ENCODE peak calls at places on chromosome 19, in six cellular contexts. I, M, W, Z, V and X are unnamed samples.

GRCh38 chr19:46766569-46767317 is 20.5 kb upstream of the STRN4 start:
- DNase-seq in Z (peak), V (no peak), I (peak), W (no peak), M (peak), X (peak)

GRCh38 chr19:42129399-42130253 is 2.6 kb downstream of the POU2F2 start:
- DNase-seq in V (no peak), Z (no peak), W (no peak), I (no peak), M (peak), X (peak)

GRCh38 chr19:12828494-12828893 is 5.9 kb downstream of the RTBDN start:
- DNase-seq in V (no peak), Z (no peak), M (peak), I (peak), W (no peak), X (peak)

GRCh38 chr19:49020342-49020741 is 3.5 kb upstream of the LHB start:
- DNase-seq in M (peak), V (no peak), Z (no peak), W (no peak), I (no peak), X (no peak)

GRCh38 chr19:4229179-4229931 is at the start of gene EBI3:
- DNase-seq in V (no peak), W (peak), M (peak), Z (no peak), I (peak), X (peak)

GRCh38 chr19:40556953-40557530 is 19.6 kb upstream of the SHKBP1 start:
- DNase-seq in V (no peak), M (no peak), I (no peak), W (no peak), Z (no peak), X (no peak)

GRCh38 chr19:33279430-33280350 is 22.6 kb downstream of the CEBPA start:
- DNase-seq in W (no peak), M (no peak), V (no peak), I (no peak), Z (no peak), X (no peak)

GRCh38 chr19:41172297-41173164 is 20.5 kb upstream of the CYP2S1 start:
- DNase-seq in I (no peak), M (no peak), Z (no peak), V (no peak), W (no peak), X (no peak)

GRCh38 chr19:49848938-49849337 is 2.0 kb upstream of the PTOV1 start:
- DNase-seq in V (no peak), M (no peak), I (no peak), Z (no peak), W (no peak), X (no peak)

GRCh38 chr19:6501740-6502648 is at the start of gene TUBB4A:
- DNase-seq in V (no peak), W (no peak), I (peak), Z (peak), M (peak), X (no peak)

GRCh38 chr19:19366691-19367396 is 38.6 kb upstream of the GATAD2A start:
- DNase-seq in W (peak), V (peak), Z (peak), M (peak), I (peak), X (peak)

GRCh38 chr19:51259348-51260245 is 8.7 kb downstream of the SIGLECL1 start:
- DNase-seq in W (peak), V (peak), I (peak), M (peak), Z (peak), X (peak)

GRCh38 chr19:5397804-5398692 is 57.2 kb upstream of the ZNRF4 start:
- DNase-seq in I (peak), M (no peak), Z (no peak), W (peak), V (no peak), X (no peak)

GRCh38 chr19:51135004-51135403 is 7.1 kb upstream of the SIGLEC7 start:
- DNase-seq in I (no peak), W (no peak), V (no peak), Z (no peak), M (no peak), X (no peak)

GRCh38 chr19:5294403-5295160 is 46.0 kb downstream of the PTPRS start:
- DNase-seq in I (no peak), Z (no peak), V (no peak), W (no peak), M (no peak), X (no peak)

GRCh38 chr19:37304190-37304883 is 66.6 kb upstream of the ZNF527 start:
- DNase-seq in V (no peak), Z (no peak), W (no peak), I (peak), M (no peak), X (no peak)

GRCh38 chr19:49677901-49678674 is 1.0 kb downstream of the PRMT1 start:
- DNase-seq in M (peak), Z (peak), I (peak), W (peak), V (peak), X (peak)

GRCh38 chr19:30106417-30107095 is 164.5 kb downstream of the URI1 start:
- DNase-seq in W (no peak), I (no peak), V (no peak), Z (no peak), M (no peak), X (no peak)

GRCh38 chr19:13153627-13154240 is 3.5 kb downstream of the IER2 start:
- DNase-seq in I (peak), W (no peak), Z (peak), M (no peak), V (no peak), X (peak)

GRCh38 chr19:46944918-46945628 is 74.6 kb upstream of the NPAS1 start:
- DNase-seq in Z (no peak), M (no peak), V (no peak), W (peak), I (peak), X (no peak)

GRCh38 chr19:51660975-51661600 is 14.5 kb upstream of the SIGLEC14 start:
- DNase-seq in I (peak), W (peak), Z (peak), V (peak), M (peak), X (peak)

GRCh38 chr19:33472696-33473624 is 48.6 kb downstream of the PEPD start:
- DNase-seq in V (no peak), Z (no peak), I (no peak), W (peak), M (no peak), X (peak)

GRCh38 chr19:41753936-41754529 is 1.3 kb upstream of the CEACAM6 start:
- DNase-seq in I (peak), M (peak), Z (peak), V (peak), W (peak), X (peak)

GRCh38 chr19:49556412-49557398 is 23.7 kb downstream of the NOSIP start:
- DNase-seq in M (no peak), V (no peak), I (no peak), Z (peak), W (no peak), X (no peak)

GRCh38 chr19:53078668-53079067 is 24.6 kb downstream of the ZNF160 start:
- DNase-seq in V (no peak), Z (no peak), W (no peak), I (no peak), M (no peak), X (no peak)

GRCh38 chr19:53082929-53083328 is 20.3 kb downstream of the ZNF160 start:
- DNase-seq in Z (no peak), I (no peak), W (no peak), V (no peak), M (no peak), X (no peak)

GRCh38 chr19:53079313-53079924 is 23.8 kb downstream of the ZNF160 start:
- DNase-seq in W (no peak), V (no peak), M (no peak), Z (no peak), I (no peak), X (no peak)

GRCh38 chr19:53076984-53077383 is 26.2 kb downstream of the ZNF160 start:
- DNase-seq in M (no peak), V (no peak), Z (no peak), I (peak), W (peak), X (no peak)
- TF ChIP-seq CTCF in M (no peak), V (no peak), Z (no peak), I (peak), W (peak), X (no peak)

DNA sequence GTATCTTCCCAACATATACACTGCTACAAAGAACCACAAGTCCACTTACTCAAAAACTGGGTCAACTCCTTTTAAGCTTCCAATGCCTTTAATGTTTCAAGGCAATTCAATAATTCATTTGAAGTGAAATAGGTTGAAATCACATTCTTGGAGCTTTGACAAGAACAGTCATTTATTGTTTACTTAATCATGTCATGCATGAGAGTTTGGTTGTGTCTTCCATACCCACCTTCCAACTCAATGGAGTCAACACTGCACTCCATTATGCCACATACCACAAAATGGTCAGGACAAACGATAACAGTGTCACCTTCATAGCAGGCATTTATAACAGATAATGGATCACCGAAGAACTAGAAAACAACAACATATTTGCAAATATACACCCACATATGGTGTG is 506.3 kb downstream of the UQCRFS1 start:
- DNase-seq in Z (no peak), I (no peak), M (no peak), W (no peak), V (no peak), X (no peak)
- TF ChIP-seq CTCF in Z (no peak), I (no peak), M (no peak), W (no peak), V (no peak), X (no peak)

GRCh38 chr19:2957160-2957559 is 12.4 kb upstream of the ZNF77 start:
- DNase-seq in Z (no peak), V (no peak), W (no peak), I (no peak), M (no peak), X (no peak)

GRCh38 chr19:2949939-2950285 is 5.1 kb upstream of the ZNF77 start:
- DNase-seq in Z (peak), W (peak), M (peak), I (peak), V (no peak), X (no peak)

GRCh38 chr19:2950286-2951124 is 5.7 kb upstream of the ZNF77 start:
- DNase-seq in M (peak), Z (peak), W (peak), I (peak), V (peak), X (peak)

DNA sequence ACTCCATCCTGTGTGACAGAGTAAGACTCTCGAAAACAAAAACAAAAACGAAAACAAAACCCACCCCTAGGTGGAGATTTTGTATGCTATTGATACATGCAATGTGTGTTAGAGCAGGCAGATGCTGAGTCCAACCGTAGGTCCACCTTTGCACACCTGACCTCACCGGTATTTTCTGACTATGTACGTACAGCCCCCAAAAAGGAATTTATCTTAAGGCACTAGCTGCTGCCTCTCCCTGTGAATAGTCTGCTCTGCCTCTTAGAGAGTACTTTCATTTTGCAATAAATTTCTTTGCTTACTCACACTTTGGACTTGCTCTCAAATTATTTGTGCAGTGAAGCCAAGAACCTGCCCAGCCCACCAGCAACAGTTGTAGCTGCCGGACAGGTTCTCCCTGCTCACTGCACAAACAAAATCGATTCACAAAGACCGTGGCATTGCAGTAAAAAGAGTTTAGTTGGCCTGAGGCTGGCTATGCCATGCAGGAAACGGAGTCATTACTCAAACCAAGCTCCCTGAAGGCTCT is 8.2 kb upstream of the ZNF77 start:
- DNase-seq in V (no peak), Z (no peak), W (no peak), M (no peak), I (no peak), X (peak)
- TF ChIP-seq CTCF in V (no peak), Z (no peak), W (no peak), M (no peak), I (no peak), X (peak)

GRCh38 chr19:55172741-55173140 is 6.3 kb upstream of the DNAAF3 start:
- DNase-seq in Z (no peak), I (no peak), M (no peak), W (peak), V (no peak), X (no peak)
- TF ChIP-seq CTCF in Z (no peak), I (no peak), M (no peak), W (peak), V (no peak), X (no peak)

GRCh38 chr19:45677351-45678230 is 9.6 kb downstream of the GIPR start:
- DNase-seq in M (peak), W (peak), V (peak), Z (peak), I (peak), X (peak)
- TF ChIP-seq CTCF in M (no peak), W (peak), V (no peak), Z (no peak), I (no peak), X (no peak)

DNA sequence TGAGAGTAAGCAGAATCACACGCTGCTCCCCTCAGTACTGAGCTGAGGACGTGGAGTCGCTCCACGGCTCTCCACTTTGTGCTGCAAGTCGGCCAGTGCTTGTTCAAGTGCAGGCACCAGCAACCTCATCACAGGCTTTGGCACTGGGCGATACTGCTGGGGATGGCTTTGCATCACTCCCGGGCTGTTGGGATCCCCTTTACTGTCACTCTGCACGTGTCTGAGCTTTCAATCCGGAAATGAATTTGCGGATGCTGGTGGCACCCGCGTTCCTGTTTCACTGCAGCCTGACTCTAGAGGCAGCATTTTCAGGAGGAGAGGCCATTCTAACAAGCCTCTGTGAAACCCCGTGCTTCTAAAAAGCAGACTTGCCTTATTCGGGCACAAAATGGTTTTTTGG is 19.1 kb downstream of the SMARCA4 start:
- DNase-seq in V (no peak), W (no peak), M (no peak), I (no peak), Z (no peak), X (no peak)
- TF ChIP-seq CTCF in V (no peak), W (no peak), M (no peak), I (no peak), Z (no peak), X (no peak)

GRCh38 chr19:16899566-16900075 is 10.8 kb downstream of the F2RL3 start:
- DNase-seq in M (peak), I (peak), Z (no peak), W (peak), V (no peak), X (peak)
- TF ChIP-seq CTCF in M (peak), I (peak), Z (no peak), W (peak), V (no peak), X (peak)

GRCh38 chr19:58379276-58379675 is 1.6 kb downstream of the ZNF837 start:
- DNase-seq in V (no peak), I (no peak), M (no peak), Z (no peak), W (no peak), X (no peak)

GRCh38 chr19:58380037-58380735 is 644 bp downstream of the ZNF837 start:
- DNase-seq in W (peak), M (no peak), V (no peak), Z (no peak), I (no peak), X (no peak)

GRCh38 chr19:58382997-58383603 is 2.3 kb upstream of the ZNF837 start:
- DNase-seq in V (no peak), I (no peak), Z (no peak), W (no peak), M (no peak), X (no peak)

GRCh38 chr19:58381460-58382220 is 810 bp upstream of the ZNF837 start:
- DNase-seq in Z (no peak), I (peak), V (no peak), M (no peak), W (no peak), X (no peak)

DNA sequence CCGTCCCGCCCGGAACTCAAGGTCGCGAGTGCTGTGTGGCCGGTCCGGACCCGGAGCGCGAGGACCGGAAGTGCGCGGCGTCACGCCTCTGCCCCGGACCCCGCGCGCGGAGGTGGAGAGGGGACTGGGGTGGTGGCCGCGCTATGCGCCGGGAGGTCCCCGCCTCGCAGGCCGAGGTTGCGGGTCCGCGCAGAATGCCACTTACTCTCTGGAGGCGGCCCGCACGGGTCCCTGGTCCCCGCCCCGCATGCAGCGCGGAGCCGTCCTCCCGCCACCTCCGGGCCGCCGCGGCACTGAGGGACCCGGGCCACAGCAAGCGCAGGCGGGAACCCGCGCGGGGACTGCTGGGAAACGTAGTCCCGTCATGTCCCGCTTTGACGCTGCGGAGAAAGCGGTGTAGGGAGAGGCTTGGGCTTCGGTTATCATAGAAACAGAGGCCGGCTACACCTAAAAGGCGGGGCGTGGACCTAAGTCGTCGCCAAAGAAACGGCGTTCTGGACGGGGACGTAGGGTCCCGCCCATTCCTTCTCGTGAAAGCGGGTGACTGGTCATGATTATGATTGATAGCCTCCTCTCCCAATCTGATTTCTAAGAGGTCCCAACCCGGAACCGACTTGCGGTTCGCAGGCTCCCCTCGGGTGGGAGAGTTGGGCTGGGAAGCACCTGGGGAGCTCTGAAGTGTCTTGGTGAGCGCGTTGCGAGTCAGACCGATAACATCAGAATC is at the start of gene ZNF837:
- DNase-seq in W (peak), I (peak), Z (peak), V (peak), M (peak), X (peak)
- TF ChIP-seq CTCF in W (no peak), I (no peak), Z (no peak), V (no peak), M (peak), X (no peak)

GRCh38 chr19:9836021-9836420 is 903 bp downstream of the PIN1 start:
- DNase-seq in M (no peak), V (no peak), Z (no peak), W (peak), I (no peak), X (no peak)
- TF ChIP-seq CTCF in M (no peak), V (no peak), Z (no peak), W (peak), I (no peak), X (no peak)